ENCODE peak calls at places on chromosomes 6 and 20, in six cellular contexts. L, O, A, J, M and T are unnamed samples.
A peak's percentile ranks its signal among the peaks of the same experiment; 100 is the strongest.

GRCh38 chr6:163319609-163320366 is 94.7 kb upstream of the QKI start:
- DNase-seq in L (no peak), O (no peak), J (no peak), A (no peak), M (no peak), T (no peak)

GRCh38 chr6:153602387-153602786 is 436.7 kb upstream of the OPRM1 start:
- DNase-seq in L (no peak), M (no peak), A (no peak), O (no peak), J (no peak), T (no peak)

GRCh38 chr6:116564921-116565872 is 6.1 kb upstream of the RWDD1 start:
- DNase-seq in J (no peak), A (peak; percentile 72), M (no peak), O (no peak), L (peak; percentile 20), T (no peak)

GRCh38 chr20:1323256-1323655 is 5.7 kb downstream of the SDCBP2 start:
- DNase-seq in M (no peak), J (no peak), O (no peak), A (no peak), L (no peak), T (no peak)

GRCh38 chr6:91166271-91166670 is 579.4 kb upstream of the MAP3K7 start:
- DNase-seq in L (no peak), A (no peak), J (no peak), O (no peak), M (no peak), T (no peak)

GRCh38 chr6:56551409-56552120 is 91.1 kb downstream of the DST start:
- DNase-seq in O (no peak), L (no peak), A (no peak), M (no peak), J (no peak), T (no peak)

GRCh38 chr20:61690993-61691840 is 374.5 kb downstream of the TAF4 start:
- DNase-seq in O (no peak), M (no peak), L (no peak), A (peak; percentile 3), J (no peak), T (no peak)

GRCh38 chr6:148969679-148970078 is 222.8 kb downstream of the UST start:
- DNase-seq in O (peak; percentile 62), L (peak; percentile 30), A (peak; percentile 85), J (peak; percentile 92), M (no peak), T (no peak)

GRCh38 chr6:145539831-145540230 is 195.5 kb downstream of the EPM2A start:
- DNase-seq in J (no peak), A (peak; percentile 36), M (no peak), O (no peak), L (no peak), T (no peak)

GRCh38 chr20:44651507-44652373 is at the start of gene ADA:
- DNase-seq in L (peak; percentile 63), M (peak; percentile 33), A (peak; percentile 91), O (peak; percentile 69), J (peak; percentile 16), T (no peak)

GRCh38 chr20:51389543-51389924 is 153.0 kb downstream of the NFATC2 start:
- DNase-seq in M (no peak), J (no peak), L (no peak), A (no peak), O (no peak), T (no peak)

GRCh38 chr6:20724443-20724842 is 190.2 kb downstream of the CDKAL1 start:
- DNase-seq in J (no peak), O (no peak), L (no peak), A (no peak), M (no peak), T (no peak)

GRCh38 chr6:73028893-73029450 is 196.3 kb downstream of the KHDC1L start:
- DNase-seq in M (no peak), A (no peak), J (no peak), O (no peak), L (peak; percentile 3), T (no peak)

GRCh38 chr6:17393335-17394191 is at the start of gene CAP2:
- DNase-seq in L (peak; percentile 60), M (no peak), O (no peak), J (peak; percentile 70), A (peak; percentile 86), T (no peak)

GRCh38 chr6:170184324-170184723 is 106.6 kb downstream of the DLL1 start:
- DNase-seq in O (no peak), M (no peak), L (no peak), J (no peak), A (no peak), T (no peak)

GRCh38 chr6:100228437-100229424 is 234.7 kb upstream of the MCHR2 start:
- DNase-seq in L (peak; percentile 74), M (peak; percentile 2), O (peak; percentile 54), A (peak; percentile 88), J (no peak), T (peak; percentile 51)

GRCh38 chr6:17709476-17709875 is 2.8 kb upstream of the NUP153 start:
- DNase-seq in O (no peak), M (no peak), J (no peak), A (no peak), L (no peak), T (no peak)

GRCh38 chr6:7671076-7671475 is 54.8 kb upstream of the BMP6 start:
- DNase-seq in L (peak; percentile 48), M (no peak), J (no peak), O (no peak), A (no peak), T (no peak)

GRCh38 chr20:26208296-26209091 is 511.8 kb upstream of the ZNF337 start:
- DNase-seq in A (peak; percentile 62), L (no peak), M (no peak), O (peak; percentile 56), J (no peak), T (no peak)

GRCh38 chr20:47216819-47217410 is 139.6 kb downstream of the ZMYND8 start:
- DNase-seq in A (peak; percentile 3), L (no peak), O (no peak), M (no peak), J (no peak), T (no peak)

GRCh38 chr20:46022411-46023147 is 6.4 kb upstream of the SLC12A5 start:
- DNase-seq in L (peak; percentile 32), O (peak; percentile 65), J (peak; percentile 59), M (peak; percentile 49), A (peak; percentile 82), T (peak; percentile 68)

GRCh38 chr6:53353624-53354023 is 4.9 kb upstream of the ELOVL5 start:
- DNase-seq in J (no peak), M (no peak), L (no peak), O (no peak), A (no peak), T (no peak)

GRCh38 chr6:33824461-33825154 is 20.8 kb upstream of the MLN start:
- DNase-seq in A (peak; percentile 65), M (no peak), O (peak; percentile 87), L (peak; percentile 77), J (no peak), T (no peak)

GRCh38 chr6:16320533-16321340 is 82.3 kb downstream of the GMPR start:
- DNase-seq in L (peak; percentile 45), M (no peak), A (no peak), O (no peak), J (peak; percentile 76), T (no peak)

GRCh38 chr6:125271486-125272159 is 30.1 kb downstream of the HDDC2 start:
- DNase-seq in O (no peak), A (no peak), L (peak; percentile 7), M (no peak), J (no peak), T (no peak)

GRCh38 chr6:52186075-52186474 is at the start of gene IL17A:
- DNase-seq in A (no peak), J (no peak), O (no peak), M (no peak), L (no peak), T (no peak)

GRCh38 chr20:58308680-58309527 is 611 bp upstream of the RAB22A start:
- DNase-seq in M (peak; percentile 40), O (no peak), A (peak; percentile 89), J (no peak), L (peak; percentile 77), T (peak; percentile 66)

GRCh38 chr6:26342106-26342999 is 22.6 kb upstream of the BTN3A2 start:
- DNase-seq in A (no peak), J (no peak), O (no peak), L (peak; percentile 30), M (no peak), T (no peak)